ENCODE peak calls at places on chromosomes 7 and 10, in six cellular contexts. U is aorta, A is pancreas, S is hepatocyte, Z is esophagus muscularis mucosa, X is tibial artery. L is an unnamed sample.

GRCh38 chr10:127364034-127364433 is 167.6 kb upstream of the INSYN2A start:
- DNase-seq in S (no peak), Z (no peak), U (no peak), X (no peak), A (no peak), L (no peak)

GRCh38 chr10:78892383-78893191 is 176.2 kb upstream of the ZMIZ1 start:
- DNase-seq in U (no peak), X (no peak), S (no peak), A (no peak), Z (no peak), L (no peak)

GRCh38 chr7:142636751-142637150 is 112.5 kb upstream of the PRSS1 start:
- DNase-seq in A (no peak), X (no peak), U (no peak), Z (no peak), S (no peak), L (no peak)

GRCh38 chr10:26797340-26797739 is 63.4 kb downstream of the ABI1 start:
- DNase-seq in X (no peak), A (no peak), U (no peak), S (no peak), Z (no peak), L (no peak)

GRCh38 chr7:151761256-151761655 is 115.7 kb downstream of the PRKAG2 start:
- DNase-seq in X (no peak), S (no peak), A (no peak), U (no peak), Z (no peak), L (peak; percentile 31)

GRCh38 chr10:59090804-59091203 is 85.6 kb upstream of the PHYHIPL start:
- DNase-seq in U (no peak), Z (peak; percentile 31), A (no peak), X (no peak), S (no peak), L (no peak)

GRCh38 chr10:110239892-110240291 is 32.5 kb downstream of the MXI1 start:
- DNase-seq in Z (no peak), X (no peak), S (no peak), U (no peak), A (no peak), L (no peak)

GRCh38 chr10:122149607-122150505 is 121.2 kb upstream of the BTBD16 start:
- DNase-seq in Z (no peak), S (no peak), U (no peak), A (no peak), X (peak; percentile 66), L (no peak)

GRCh38 chr10:100847440-100847839 is 65.3 kb upstream of the SLF2 start:
- DNase-seq in X (no peak), A (no peak), U (no peak), Z (no peak), S (no peak), L (no peak)

GRCh38 chr10:29243750-29244149 is 45.1 kb upstream of the LYZL1 start:
- DNase-seq in X (no peak), U (no peak), Z (no peak), S (no peak), A (no peak), L (no peak)

GRCh38 chr7:44150466-44150832 is 9.3 kb upstream of the MYL7 start:
- DNase-seq in Z (no peak), X (no peak), S (no peak), A (no peak), U (no peak), L (no peak)

GRCh38 chr10:119209050-119209735 is 1.8 kb downstream of the GRK5 start:
- DNase-seq in Z (no peak), A (peak; percentile 70), S (peak; percentile 78), X (peak; percentile 77), U (peak; percentile 80), L (peak; percentile 75)

GRCh38 chr7:129401968-129402860 is 32.0 kb upstream of the STRIP2 start:
- DNase-seq in X (no peak), A (no peak), S (no peak), Z (no peak), U (no peak), L (no peak)

GRCh38 chr10:3500408-3500856 is 284.6 kb downstream of the KLF6 start:
- DNase-seq in A (no peak), X (peak; percentile 69), U (peak; percentile 74), Z (no peak), S (peak; percentile 74), L (peak; percentile 90)

GRCh38 chr7:85316489-85316888 is 129.6 kb upstream of the SEMA3D start:
- DNase-seq in A (no peak), U (no peak), S (no peak), X (no peak), Z (no peak), L (no peak)

GRCh38 chr7:127708788-127709187 is 56.8 kb downstream of the SND1 start:
- DNase-seq in S (peak; percentile 86), X (peak; percentile 85), A (no peak), U (peak; percentile 66), Z (no peak), L (peak; percentile 79)

GRCh38 chr10:52755297-52756062 is 17.1 kb downstream of the MBL2 start:
- DNase-seq in A (no peak), S (peak; percentile 75), X (no peak), U (no peak), Z (peak; percentile 84), L (peak; percentile 54)

GRCh38 chr10:3538291-3538849 is 246.6 kb downstream of the KLF6 start:
- DNase-seq in A (no peak), U (no peak), X (no peak), S (no peak), Z (no peak), L (peak; percentile 25)

GRCh38 chr7:84497873-84498272 is 303.3 kb upstream of the SEMA3A start:
- DNase-seq in U (no peak), A (no peak), Z (no peak), S (no peak), X (no peak), L (no peak)

GRCh38 chr7:6123843-6124242 is 92.7 kb downstream of the ANKRD61 start:
- DNase-seq in A (no peak), X (no peak), S (no peak), U (no peak), Z (no peak), L (no peak)

GRCh38 chr10:34480345-34480744 is 334.8 kb downstream of the PARD3 start:
- DNase-seq in S (no peak), X (no peak), A (no peak), Z (no peak), U (no peak), L (peak; percentile 48)

GRCh38 chr10:31757374-31757773 is 171.3 kb downstream of the ARHGAP12 start:
- DNase-seq in S (peak; percentile 29), A (no peak), U (no peak), X (peak; percentile 46), Z (no peak), L (no peak)

DNA sequence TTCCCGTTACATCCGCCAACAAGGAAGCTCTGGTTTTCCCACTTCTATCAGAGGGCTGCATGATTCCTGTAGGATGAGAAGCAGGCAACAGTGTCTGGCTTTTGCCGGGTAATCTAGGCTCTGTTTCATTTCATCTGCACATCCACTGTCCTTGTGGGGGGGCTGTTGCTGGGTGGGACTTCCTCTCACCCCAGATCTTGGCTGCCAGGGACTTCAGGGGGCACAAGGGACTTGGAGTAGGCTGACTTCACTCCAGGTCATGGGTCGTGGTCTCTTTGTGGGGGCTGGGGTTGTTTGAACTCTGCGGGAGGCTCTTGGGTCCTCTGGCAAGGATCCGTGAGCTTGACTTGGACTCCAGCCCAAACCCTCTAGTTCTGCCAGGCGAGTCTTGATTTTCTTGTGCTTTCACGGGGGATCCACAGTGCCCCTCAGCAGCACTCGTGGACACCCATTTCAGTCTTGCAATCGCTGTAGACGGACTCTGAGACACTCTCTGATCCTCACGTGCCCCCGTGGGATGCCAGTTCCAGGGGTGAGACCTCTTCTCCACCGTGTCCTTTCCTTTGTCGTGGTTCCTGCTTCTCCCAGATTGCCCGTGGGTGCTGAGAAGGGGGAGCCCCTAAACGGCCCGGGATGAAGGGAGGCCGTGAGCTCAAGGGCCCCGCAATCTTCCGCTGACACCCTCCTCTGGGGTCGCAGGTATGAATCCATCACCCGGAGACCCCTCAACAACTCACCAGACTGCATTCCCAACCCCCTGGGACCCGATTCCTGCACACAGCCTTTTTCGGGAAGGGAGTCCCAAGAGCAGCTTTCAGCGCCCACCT is 21.4 kb upstream of the ZNF273 start:
- DNase-seq in X (no peak), A (no peak), Z (peak; percentile 64), S (no peak), U (no peak), L (peak; percentile 17)
- H3K4me1 ChIP-seq in X (peaks cover 4% of the 10 kb centered on the region), A (no peaks in the 10 kb centered on the region), Z (peaks cover 36% of the 10 kb centered on the region), S (no peaks in the 10 kb centered on the region), U (no peaks in the 10 kb centered on the region), L (no peaks in the 10 kb centered on the region)

GRCh38 chr7:134693256-134693655 is 46.6 kb downstream of the BPGM start:
- DNase-seq in Z (peak; percentile 90), S (peak; percentile 32), X (peak; percentile 85), A (no peak), U (peak; percentile 85), L (no peak)
- H3K4me1 ChIP-seq in Z (peaks cover 73% of the 10 kb centered on the region), S (peaks cover 23% of the 10 kb centered on the region), X (peaks cover 52% of the 10 kb centered on the region), A (no peaks in the 10 kb centered on the region), U (peaks cover 4% of the 10 kb centered on the region), L (peaks cover 10% of the 10 kb centered on the region)

DNA sequence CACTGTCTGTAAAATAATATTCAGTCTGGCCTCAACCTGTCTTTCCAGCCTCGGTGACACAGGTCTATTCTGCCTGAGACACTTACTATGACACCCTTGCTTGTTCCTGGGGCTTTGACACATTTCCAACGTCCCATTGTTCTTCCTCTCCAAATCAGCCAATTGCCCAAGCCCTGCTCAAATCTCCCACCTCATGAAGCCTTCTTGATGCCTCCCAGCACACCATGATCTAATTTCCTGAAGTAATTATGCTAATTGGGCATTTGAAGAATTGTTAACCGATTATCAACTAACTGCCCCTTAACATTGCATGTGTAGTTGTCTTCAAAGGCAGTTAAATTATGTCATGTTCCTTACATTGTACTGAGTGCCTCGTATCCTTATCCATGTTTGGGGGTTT is 33.1 kb downstream of the CAV1 start:
- DNase-seq in X (no peak), S (no peak), A (no peak), Z (no peak), U (no peak), L (no peak)
- H3K4me1 ChIP-seq in X (peaks cover 45% of the 10 kb centered on the region), S (no peaks in the 10 kb centered on the region), A (no peaks in the 10 kb centered on the region), Z (peaks cover 72% of the 10 kb centered on the region), U (peaks cover 5% of the 10 kb centered on the region), L (no peaks in the 10 kb centered on the region)

DNA sequence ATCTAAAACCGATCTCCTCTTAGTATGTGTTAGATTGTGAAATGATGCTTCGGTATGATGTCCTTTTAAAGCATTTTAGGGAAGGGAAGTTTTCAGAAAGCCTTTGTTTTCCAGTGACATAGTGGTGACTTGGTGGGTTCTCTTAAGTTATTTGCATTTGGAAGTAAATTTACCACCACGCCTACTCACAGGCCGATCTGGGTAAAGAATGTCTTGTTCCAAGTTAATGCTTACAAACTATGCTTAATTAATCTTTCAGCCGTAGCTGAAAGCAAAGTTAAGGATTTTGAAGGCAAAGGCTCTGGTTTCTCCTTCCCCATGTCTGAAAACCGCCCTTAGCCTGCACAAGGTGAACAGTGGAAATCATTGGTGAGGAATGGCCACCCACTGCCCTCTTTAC is 10.7 kb downstream of the MTURN start:
- DNase-seq in S (no peak), X (no peak), A (no peak), U (no peak), Z (no peak), L (no peak)
- H3K4me1 ChIP-seq in S (peaks cover 14% of the 10 kb centered on the region), X (peaks cover 28% of the 10 kb centered on the region), A (peaks cover 6% of the 10 kb centered on the region), U (peaks cover 10% of the 10 kb centered on the region), Z (peaks cover 93% of the 10 kb centered on the region), L (peaks cover 8% of the 10 kb centered on the region)